ENCODE peak calls at places on chromosomes 2 and 18, in eight cellular contexts. A, P, D, K, G, N, O and B are unnamed samples.

GRCh38 chr2:22904126-22904684 is 480.8 kb upstream of the KLHL29 start:
- DNase-seq in N (no peak), D (peak; percentile 11), A (no peak), K (peak; percentile 1), O (peak; percentile 33), P (no peak), G (no peak), B (no peak)

GRCh38 chr18:53757346-53757745 is 467.1 kb downstream of the MBD2 start:
- DNase-seq in K (no peak), A (no peak), N (no peak), O (no peak), G (no peak), P (no peak), D (no peak), B (no peak)

GRCh38 chr2:172484253-172484652 is 56.9 kb downstream of the ITGA6 start:
- DNase-seq in K (no peak), A (no peak), O (no peak), P (no peak), D (no peak), N (no peak), G (no peak), B (no peak)

GRCh38 chr18:70289351-70290330 is 796 bp downstream of the SOCS6 start:
- DNase-seq in D (no peak), G (no peak), A (no peak), O (peak; percentile 40), K (no peak), N (no peak), P (no peak), B (no peak)

GRCh38 chr2:166375205-166375735 is 474 bp downstream of the SCN9A start:
- DNase-seq in A (no peak), D (no peak), N (peak; percentile 67), O (no peak), K (no peak), P (no peak), G (peak; percentile 78), B (no peak)

GRCh38 chr18:50707841-50708240 is 112.0 kb downstream of the MRO start:
- DNase-seq in P (no peak), O (no peak), G (peak; percentile 18), D (no peak), N (no peak), K (no peak), A (no peak), B (no peak)

GRCh38 chr18:886076-886475 is 18.6 kb upstream of the ADCYAP1 start:
- DNase-seq in K (no peak), G (no peak), N (no peak), A (no peak), P (no peak), D (no peak), O (no peak), B (no peak)

GRCh38 chr2:98385050-98385699 is 38.9 kb downstream of the CNGA3 start:
- DNase-seq in D (peak; percentile 70), G (no peak), O (peak; percentile 81), P (peak; percentile 56), K (peak; percentile 74), A (no peak), N (peak; percentile 65), B (peak; percentile 59)

GRCh38 chr2:172227719-172228118 is 125.0 kb upstream of the DLX2 start:
- DNase-seq in N (no peak), P (no peak), D (no peak), G (no peak), O (no peak), K (no peak), A (no peak), B (no peak)

GRCh38 chr18:21053127-21053526 is 58.5 kb downstream of the ROCK1 start:
- DNase-seq in G (no peak), D (no peak), O (no peak), A (peak; percentile 81), N (no peak), P (no peak), K (no peak), B (no peak)

GRCh38 chr2:198045227-198045626 is 240.8 kb downstream of the PLCL1 start:
- DNase-seq in O (no peak), K (no peak), P (no peak), D (no peak), N (no peak), A (no peak), G (no peak), B (no peak)

GRCh38 chr2:148614332-148615049 is 30.1 kb upstream of the EPC2 start:
- DNase-seq in A (peak; percentile 65), G (no peak), N (no peak), O (no peak), D (no peak), K (no peak), P (no peak), B (no peak)

GRCh38 chr2:56132138-56132537 is 51.7 kb upstream of the CCDC85A start:
- DNase-seq in A (no peak), P (no peak), K (no peak), G (peak; percentile 10), O (no peak), D (no peak), N (no peak), B (no peak)

GRCh38 chr2:184425083-184425482 is 173.2 kb upstream of the ZNF804A start:
- DNase-seq in D (no peak), A (no peak), O (no peak), N (no peak), G (no peak), P (no peak), K (no peak), B (no peak)

GRCh38 chr18:44761812-44762211 is 81.1 kb downstream of the SETBP1 start:
- DNase-seq in G (no peak), P (no peak), A (no peak), K (no peak), N (no peak), D (no peak), O (no peak), B (no peak)

GRCh38 chr2:204514439-204514838 is 30.8 kb upstream of the PARD3B start:
- DNase-seq in G (no peak), P (no peak), K (no peak), D (no peak), A (no peak), N (no peak), O (no peak), B (no peak)

GRCh38 chr2:36670881-36671595 is 25.5 kb upstream of the VIT start:
- DNase-seq in P (no peak), G (no peak), O (no peak), K (no peak), A (no peak), N (no peak), D (no peak), B (no peak)

GRCh38 chr2:240293865-240294461 is 141.5 kb upstream of the GPC1 start:
- DNase-seq in D (no peak), O (peak; percentile 51), A (no peak), G (no peak), N (no peak), P (no peak), K (no peak), B (no peak)

GRCh38 chr18:56748698-56749268 is 97.6 kb downstream of the WDR7 start:
- DNase-seq in P (no peak), D (no peak), O (no peak), A (peak; percentile 5), K (no peak), N (peak; percentile 56), G (no peak), B (no peak)

GRCh38 chr2:76180676-76181075 is 470.0 kb upstream of the GCFC2 start:
- DNase-seq in P (no peak), N (no peak), G (no peak), O (no peak), D (no peak), A (no peak), K (no peak), B (no peak)

GRCh38 chr2:31267437-31268120 is 33.6 kb downstream of the EHD3 start:
- DNase-seq in N (no peak), D (peak; percentile 6), A (no peak), O (no peak), K (no peak), P (no peak), G (no peak), B (no peak)

GRCh38 chr2:71067567-71068217 is 756 bp upstream of the NAGK start:
- DNase-seq in O (no peak), D (no peak), K (no peak), G (no peak), N (no peak), A (no peak), P (no peak), B (no peak)

GRCh38 chr2:10820562-10820961 is 8.0 kb upstream of the PDIA6 start:
- DNase-seq in P (no peak), N (no peak), G (no peak), O (peak; percentile 54), A (no peak), K (no peak), D (no peak), B (no peak)

GRCh38 chr18:36350211-36350610 is 52.7 kb downstream of the FHOD3 start:
- DNase-seq in K (no peak), A (no peak), D (no peak), N (no peak), G (no peak), P (no peak), O (no peak), B (no peak)

GRCh38 chr2:42770288-42771131 is 6.6 kb upstream of the OXER1 start:
- DNase-seq in A (no peak), O (no peak), P (no peak), G (no peak), D (peak; percentile 23), K (no peak), N (peak; percentile 13), B (no peak)

GRCh38 chr2:41116106-41116797 is 664.4 kb upstream of the SLC8A1 start:
- DNase-seq in P (no peak), G (no peak), K (no peak), D (no peak), A (no peak), O (no peak), N (no peak), B (no peak)

GRCh38 chr18:9615280-9615797 is 980 bp upstream of the PPP4R1 start:
- DNase-seq in O (no peak), P (no peak), N (no peak), D (no peak), A (no peak), G (no peak), K (no peak), B (no peak)

GRCh38 chr2:134738150-134738865 is 19.5 kb upstream of the TMEM163 start:
- DNase-seq in N (no peak), K (no peak), A (no peak), O (no peak), P (no peak), D (no peak), G (no peak), B (no peak)

GRCh38 chr2:84314250-84314649 is 144.8 kb downstream of the SUCLG1 start:
- DNase-seq in K (no peak), O (no peak), A (no peak), D (no peak), G (no peak), N (no peak), P (no peak), B (no peak)

GRCh38 chr18:2893676-2894075 is 46.9 kb downstream of the EMILIN2 start:
- DNase-seq in P (no peak), K (no peak), D (no peak), A (no peak), O (no peak), N (no peak), G (no peak), B (no peak)

GRCh38 chr2:232028631-232029030 is 67.1 kb downstream of the DIS3L2 start:
- DNase-seq in D (no peak), O (peak; percentile 42), P (no peak), A (no peak), N (no peak), K (no peak), G (no peak), B (no peak)

GRCh38 chr18:7020995-7021777 is 96.4 kb downstream of the LAMA1 start:
- DNase-seq in A (no peak), G (no peak), P (no peak), O (no peak), N (no peak), K (no peak), D (no peak), B (no peak)

GRCh38 chr2:136116111-136116812 is 1.7 kb downstream of the CXCR4 start:
- DNase-seq in K (no peak), P (peak; percentile 77), A (no peak), G (no peak), O (peak; percentile 52), D (no peak), N (no peak), B (peak; percentile 86)

GRCh38 chr2:27929916-27930486 is 39.5 kb downstream of the BABAM2 start:
- DNase-seq in P (no peak), O (no peak), D (no peak), K (no peak), G (no peak), A (no peak), N (no peak), B (no peak)